ENCODE peak calls at places on chromosomes 5 and 9, in eight cellular contexts. S is astrocyte, I is PC-3, D is fibroblast of lung, Y is adipocyte, M is NT2/D1, W is HCT116, K is neuronal stem cell. U is an unnamed sample.

GRCh38 chr5:135073771-135074345 is 39.8 kb upstream of the PITX1 start:
- DNase-seq in W (no peak), S (peak), M (no peak), Y (peak), I (no peak), K (no peak), D (peak), U (no peak)

GRCh38 chr9:22425551-22425950 is 21.1 kb upstream of the DMRTA1 start:
- DNase-seq in Y (no peak), M (no peak), D (peak), I (no peak), W (no peak), S (no peak), K (no peak), U (peak)

GRCh38 chr5:71528206-71528605 is 58.9 kb upstream of the MCCC2 start:
- DNase-seq in W (no peak), Y (peak), I (peak), S (no peak), M (no peak), D (peak), K (no peak), U (no peak)

GRCh38 chr9:6584881-6585597 is 60.5 kb downstream of the GLDC start:
- DNase-seq in I (peak), M (no peak), D (peak), W (peak), S (peak), Y (peak), K (no peak), U (peak)

GRCh38 chr5:52710310-52710971 is 77.3 kb upstream of the ITGA1 start:
- DNase-seq in S (no peak), D (no peak), W (no peak), Y (no peak), K (no peak), I (no peak), M (no peak), U (no peak)

GRCh38 chr5:128144491-128144890 is 60.9 kb downstream of the SLC12A2 start:
- DNase-seq in W (no peak), Y (peak), K (no peak), M (no peak), D (peak), S (peak), I (no peak), U (no peak)

GRCh38 chr9:77707696-77708095 is 59.6 kb upstream of the GNA14 start:
- DNase-seq in D (peak), M (no peak), I (peak), Y (peak), S (peak), W (peak), K (no peak), U (no peak)

GRCh38 chr5:58497956-58498942 is 7.0 kb downstream of the GAPT start:
- DNase-seq in M (peak), Y (peak), K (peak), S (peak), D (peak), I (peak), W (peak), U (peak)

GRCh38 chr5:151063590-151063989 is 17.2 kb downstream of the TNIP1 start:
- DNase-seq in M (no peak), W (no peak), K (no peak), I (no peak), Y (no peak), S (peak), D (peak), U (no peak)

GRCh38 chr5:98128846-98129245 is 644.6 kb upstream of the RGMB start:
- DNase-seq in K (no peak), M (no peak), S (no peak), I (no peak), Y (no peak), W (no peak), D (no peak), U (no peak)

GRCh38 chr9:79969383-79969782 is 397.6 kb downstream of the TLE4 start:
- DNase-seq in K (no peak), S (no peak), I (no peak), D (no peak), M (no peak), W (no peak), Y (no peak), U (no peak)

GRCh38 chr5:142253938-142254895 is 70.6 kb downstream of the SPRY4 start:
- DNase-seq in M (no peak), Y (peak), K (no peak), S (peak), I (no peak), W (no peak), D (peak), U (no peak)

GRCh38 chr5:103464801-103465484 is 97.6 kb downstream of the NUDT12 start:
- DNase-seq in Y (peak), K (no peak), D (no peak), M (no peak), I (peak), S (no peak), W (no peak), U (no peak)

GRCh38 chr9:5920860-5921328 is 30.2 kb downstream of the MLANA start:
- DNase-seq in K (no peak), I (no peak), W (no peak), S (peak), D (peak), Y (peak), M (no peak), U (no peak)

GRCh38 chr9:108477538-108478006 is 378.2 kb downstream of the ACTL7B start:
- DNase-seq in W (no peak), M (no peak), S (peak), D (peak), Y (peak), K (no peak), I (peak), U (no peak)

GRCh38 chr5:14458414-14458813 is 123.2 kb upstream of the OTULINL start:
- DNase-seq in W (no peak), M (no peak), S (no peak), D (no peak), I (no peak), K (no peak), Y (no peak), U (no peak)

GRCh38 chr9:136100700-136101614 is 5.9 kb upstream of the NACC2 start:
- DNase-seq in K (no peak), Y (no peak), S (no peak), W (no peak), M (no peak), I (peak), D (no peak), U (peak)

GRCh38 chr5:142013734-142014495 is 1.1 kb upstream of the GNPDA1 start:
- DNase-seq in W (no peak), M (no peak), I (peak), S (peak), K (no peak), Y (peak), D (peak), U (no peak)

GRCh38 chr5:167982-168660 is 23.2 kb upstream of the LRRC14B start:
- DNase-seq in K (no peak), Y (peak), S (peak), M (no peak), I (peak), D (peak), W (no peak), U (no peak)

GRCh38 chr5:42745426-42745825 is 11.2 kb upstream of the CCDC152 start:
- DNase-seq in S (no peak), I (peak), K (peak), Y (no peak), M (peak), W (peak), D (no peak), U (peak)

GRCh38 chr9:99720455-99721050 is 101.1 kb upstream of the NR4A3 start:
- DNase-seq in Y (peak), D (peak), W (no peak), M (no peak), I (no peak), S (peak), K (no peak), U (no peak)

GRCh38 chr5:23035555-23036090 is 182.5 kb upstream of the CDH12 start:
- DNase-seq in I (no peak), Y (no peak), S (no peak), W (no peak), D (no peak), K (no peak), M (no peak), U (no peak)

GRCh38 chr5:14237313-14238086 is 94.4 kb downstream of the TRIO start:
- DNase-seq in I (no peak), S (peak), Y (no peak), D (peak), M (no peak), W (no peak), K (no peak), U (no peak)

GRCh38 chr5:88729476-88730182 is 153.4 kb downstream of the MEF2C start:
- DNase-seq in Y (peak), W (peak), D (peak), S (peak), M (peak), K (peak), I (peak), U (peak)

GRCh38 chr9:445033-445432 is 230.4 kb downstream of the DOCK8 start:
- DNase-seq in M (no peak), K (no peak), Y (peak), D (peak), W (no peak), S (peak), I (no peak), U (no peak)

GRCh38 chr9:129889936-129890717 is 54.9 kb downstream of the USP20 start:
- DNase-seq in Y (no peak), D (no peak), K (no peak), M (peak), I (no peak), S (no peak), W (no peak), U (peak)

GRCh38 chr9:99491408-99492259 is 269.6 kb downstream of the SEC61B start:
- DNase-seq in D (peak), I (no peak), M (no peak), Y (peak), W (no peak), K (no peak), S (peak), U (no peak)

GRCh38 chr5:132372542-132372941 is 3.0 kb downstream of the SLC22A5 start:
- DNase-seq in W (no peak), I (peak), S (no peak), D (no peak), Y (no peak), M (no peak), K (no peak), U (no peak)
- H3K9ac ChIP-seq in W (no peak), I (no peak), S (no peak), D (no peak), Y (no peak), M (no peak), K (no peak), U (no peak)

DNA sequence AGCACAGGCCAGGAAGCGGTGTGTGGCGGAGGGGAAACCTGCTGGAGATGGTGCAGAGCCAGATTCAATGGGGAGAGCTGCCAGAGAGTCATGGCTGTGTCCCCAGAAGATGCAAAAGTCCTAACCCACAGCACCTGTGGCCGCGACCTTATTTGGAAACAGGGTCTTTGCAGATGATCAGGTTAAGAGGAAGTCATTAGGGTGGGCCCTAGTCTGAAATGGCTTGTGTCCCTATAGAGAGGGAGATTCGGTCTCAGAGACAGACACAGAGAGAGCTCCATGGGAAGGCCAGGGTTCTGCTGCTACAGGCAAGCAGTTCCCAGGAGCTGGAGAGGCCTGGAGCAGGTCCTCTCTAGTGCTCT is 1.8 kb upstream of the LPCAT1 start:
- DNase-seq in K (no peak), I (no peak), Y (no peak), S (no peak), D (no peak), M (no peak), W (no peak), U (no peak)
- H3K9ac ChIP-seq in K (no peak), I (no peak), Y (no peak), S (no peak), D (no peak), M (no peak), W (no peak), U (no peak)

DNA sequence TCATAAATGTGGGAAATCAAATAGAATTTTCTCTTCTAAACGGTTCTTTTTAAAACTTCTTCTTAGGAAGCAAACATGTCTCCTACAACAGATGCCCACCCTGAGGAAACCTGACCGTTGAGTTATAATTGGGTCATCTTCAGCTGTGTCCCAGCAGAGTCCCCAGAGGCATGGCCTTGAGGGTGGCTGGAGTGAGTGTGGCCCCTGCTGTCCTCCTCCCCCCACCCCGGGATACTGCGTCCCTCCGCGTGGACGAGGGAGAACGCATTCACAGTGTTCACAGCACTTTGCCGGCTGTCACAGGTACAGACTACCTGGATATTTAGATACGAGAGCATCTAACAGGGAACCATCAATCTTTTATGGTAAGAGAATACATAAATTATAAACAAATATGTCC is 214.8 kb downstream of the IRX2 start:
- DNase-seq in D (no peak), K (no peak), Y (no peak), W (no peak), I (no peak), M (no peak), S (no peak), U (no peak)
- H3K9ac ChIP-seq in D (no peak), K (no peak), Y (no peak), W (no peak), I (no peak), M (no peak), S (no peak), U (no peak)

GRCh38 chr9:133458643-133459312 is 1.0 kb upstream of the CACFD1 start:
- DNase-seq in K (no peak), Y (no peak), W (no peak), M (no peak), I (no peak), S (no peak), D (no peak), U (peak)
- H3K9ac ChIP-seq in K (no peak), Y (peak), W (peak), M (no peak), I (no peak), S (no peak), D (no peak), U (no peak)

GRCh38 chr5:57137401-57137800 is 36.5 kb upstream of the GPBP1 start:
- DNase-seq in W (no peak), Y (no peak), S (no peak), D (no peak), M (no peak), K (no peak), I (no peak), U (no peak)
- H3K9ac ChIP-seq in W (no peak), Y (no peak), S (no peak), D (no peak), M (no peak), K (no peak), I (no peak), U (no peak)

DNA sequence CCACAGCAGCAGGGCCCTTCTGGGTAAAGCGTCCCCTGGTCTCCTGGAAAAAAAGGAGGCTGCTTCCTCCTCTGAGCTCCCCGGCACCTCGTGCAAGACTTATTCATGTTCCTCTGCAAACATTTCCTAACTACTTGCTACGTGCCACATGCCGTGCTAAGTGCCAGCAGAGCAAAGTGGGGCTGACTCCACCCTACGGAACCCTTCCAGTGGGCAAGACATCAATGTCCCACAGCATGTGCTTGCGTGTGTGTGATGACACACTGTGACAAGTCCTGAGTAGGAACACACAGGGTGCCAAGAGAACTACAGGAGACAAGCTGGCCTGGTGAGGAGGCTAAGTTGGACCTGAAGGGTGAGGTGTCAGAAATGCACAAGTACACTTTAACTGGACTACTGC is 57.4 kb downstream of the SEMA4D start:
- DNase-seq in I (no peak), M (no peak), D (no peak), K (no peak), W (no peak), S (no peak), Y (no peak), U (no peak)
- H3K9ac ChIP-seq in I (no peak), M (no peak), D (no peak), K (no peak), W (no peak), S (no peak), Y (no peak), U (no peak)

DNA sequence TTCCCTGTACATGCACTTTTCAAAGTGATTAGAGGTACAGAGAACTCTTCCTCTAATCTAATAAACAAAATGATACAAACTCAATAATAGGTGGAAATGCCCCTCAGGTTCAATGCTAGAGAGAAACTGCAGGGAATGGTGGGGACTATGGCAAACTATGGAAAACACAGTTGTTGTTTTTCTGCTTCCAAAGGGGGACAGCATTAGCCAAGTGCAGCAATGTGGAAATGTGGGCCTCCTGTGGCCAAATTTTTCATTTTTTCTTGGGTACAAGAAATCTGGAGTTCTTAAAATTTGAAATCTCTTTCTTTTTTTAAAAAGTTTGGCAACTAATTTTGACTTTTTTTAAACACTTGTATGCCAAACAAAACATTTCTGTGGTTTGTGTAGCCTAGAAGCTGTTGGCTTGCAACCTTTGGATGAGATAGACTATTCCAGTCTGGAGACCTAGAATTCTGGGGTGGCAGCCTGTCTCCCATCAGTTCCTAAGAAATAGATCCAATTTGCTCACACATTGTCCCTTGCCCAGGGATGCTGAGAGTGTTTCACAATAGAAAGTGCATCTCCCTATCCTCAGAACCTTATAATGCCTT is 218.6 kb downstream of the PAPPA start:
- DNase-seq in I (no peak), K (no peak), M (no peak), S (no peak), Y (no peak), D (no peak), W (no peak), U (no peak)
- H3K9ac ChIP-seq in I (no peak), K (no peak), M (no peak), S (no peak), Y (no peak), D (no peak), W (no peak), U (no peak)

GRCh38 chr9:93960971-93961841 is 6.1 kb upstream of the BARX1 start:
- DNase-seq in K (no peak), D (no peak), I (no peak), W (no peak), S (no peak), Y (no peak), M (no peak), U (no peak)

GRCh38 chr9:93964685-93965084 is 9.5 kb upstream of the BARX1 start:
- DNase-seq in M (no peak), Y (no peak), K (no peak), W (no peak), S (no peak), I (no peak), D (no peak), U (no peak)

GRCh38 chr9:93963969-93964368 is 8.8 kb upstream of the BARX1 start:
- DNase-seq in K (no peak), M (no peak), S (no peak), W (no peak), I (no peak), Y (no peak), D (no peak), U (no peak)

GRCh38 chr9:93962041-93962440 is 6.9 kb upstream of the BARX1 start:
- DNase-seq in Y (no peak), D (no peak), W (no peak), S (no peak), I (no peak), M (no peak), K (no peak), U (no peak)

GRCh38 chr9:93962561-93963440 is 7.6 kb upstream of the BARX1 start:
- DNase-seq in S (peak), D (peak), K (peak), M (no peak), Y (peak), W (peak), I (peak), U (peak)
- H3K9ac ChIP-seq in S (no peak), D (no peak), K (no peak), M (no peak), Y (no peak), W (no peak), I (no peak), U (no peak)

DNA sequence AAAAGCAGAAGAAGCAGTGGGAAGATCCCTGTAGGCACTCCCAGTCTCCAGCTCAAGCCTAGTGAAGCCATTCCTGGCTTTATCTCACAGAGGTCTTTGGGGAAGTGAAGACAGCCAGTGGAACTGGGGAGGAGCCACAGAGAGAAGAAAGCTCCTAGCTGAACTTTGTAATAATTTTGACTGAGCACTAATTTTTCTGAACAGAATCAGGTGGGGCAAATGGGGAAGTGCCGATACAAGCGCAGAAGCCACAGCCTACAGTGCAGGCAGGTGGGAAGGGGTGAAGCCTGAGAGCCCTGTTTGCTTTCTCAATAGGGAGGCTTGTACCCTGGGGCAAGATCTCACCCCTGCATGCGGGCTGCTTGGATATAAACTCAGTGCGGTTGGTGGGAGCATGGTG is 48.4 kb upstream of the SNAPC3 start:
- DNase-seq in Y (no peak), I (no peak), W (no peak), D (no peak), M (no peak), K (no peak), S (no peak), U (no peak)
- H3K9ac ChIP-seq in Y (no peak), I (no peak), W (no peak), D (no peak), M (no peak), K (no peak), S (no peak), U (no peak)

GRCh38 chr9:111599948-111600343 is 499 bp upstream of the PTGR1 start:
- DNase-seq in Y (no peak), W (no peak), D (no peak), S (no peak), I (no peak), M (no peak), K (no peak), U (no peak)
- H3K9ac ChIP-seq in Y (peak), W (no peak), D (peak), S (peak), I (peak), M (peak), K (no peak), U (no peak)

U was measured in neural progenitor cell.